ENCODE peak calls at places on chromosomes 7 and 10, in eight cellular contexts. One of them, this sample, is unnamed.
A peak's percentile ranks its signal among the peaks of the same experiment; 100 is the strongest.

GRCh38 chr7:122766593-122766992 is 63.9 kb upstream of the RNF148 start:
- DNase-seq in stomach: no peak
- DNase-seq in ovary: no peak
- DNase-seq in transverse colon: no peak
- DNase-seq in A549: no peak
- DNase-seq in tibial nerve: no peak
- DNase-seq in GM12878: no peak
- DNase-seq in upper lobe of left lung: no peak
- DNase-seq in this sample: no peak

GRCh38 chr7:10790910-10791309 is 182.8 kb upstream of the PHF14 start:
- DNase-seq in stomach: no peak
- DNase-seq in ovary: no peak
- DNase-seq in transverse colon: no peak
- DNase-seq in A549: no peak
- DNase-seq in tibial nerve: no peak
- DNase-seq in GM12878: no peak
- DNase-seq in upper lobe of left lung: no peak
- DNase-seq in this sample: no peak

GRCh38 chr10:122419890-122420623 is 34.4 kb upstream of the ARMS2 start:
- DNase-seq in stomach: no peak
- DNase-seq in ovary: no peak
- DNase-seq in transverse colon: no peak
- DNase-seq in A549: no peak
- DNase-seq in tibial nerve: no peak
- DNase-seq in GM12878: no peak
- DNase-seq in upper lobe of left lung: no peak
- DNase-seq in this sample: no peak

GRCh38 chr7:113880467-113881040 is 38.3 kb downstream of the PPP1R3A start:
- DNase-seq in stomach: no peak
- DNase-seq in ovary: no peak
- DNase-seq in transverse colon: no peak
- DNase-seq in A549: no peak
- DNase-seq in tibial nerve: no peak
- DNase-seq in GM12878: no peak
- DNase-seq in upper lobe of left lung: no peak
- DNase-seq in this sample: no peak

GRCh38 chr10:77550378-77550777 is 87.2 kb downstream of the KCNMA1 start:
- DNase-seq in stomach: no peak
- DNase-seq in ovary: no peak
- DNase-seq in transverse colon: no peak
- DNase-seq in A549: no peak
- DNase-seq in tibial nerve: no peak
- DNase-seq in GM12878: no peak
- DNase-seq in upper lobe of left lung: no peak
- DNase-seq in this sample: no peak

GRCh38 chr10:53122265-53122664 is 349.7 kb upstream of the MBL2 start:
- DNase-seq in stomach: no peak
- DNase-seq in ovary: no peak
- DNase-seq in transverse colon: no peak
- DNase-seq in A549: no peak
- DNase-seq in tibial nerve: no peak
- DNase-seq in GM12878: no peak
- DNase-seq in upper lobe of left lung: no peak
- DNase-seq in this sample: no peak

GRCh38 chr7:77942431-77942830 is 143.9 kb downstream of the PHTF2 start:
- DNase-seq in stomach: no peak
- DNase-seq in ovary: no peak
- DNase-seq in transverse colon: no peak
- DNase-seq in A549: no peak
- DNase-seq in tibial nerve: no peak
- DNase-seq in GM12878: no peak
- DNase-seq in upper lobe of left lung: no peak
- DNase-seq in this sample: no peak

GRCh38 chr10:95330966-95331453 is 40.2 kb upstream of the PDLIM1 start:
- DNase-seq in stomach: no peak
- DNase-seq in ovary: no peak
- DNase-seq in transverse colon: no peak
- DNase-seq in A549: no peak
- DNase-seq in tibial nerve: no peak
- DNase-seq in GM12878: no peak
- DNase-seq in upper lobe of left lung: no peak
- DNase-seq in this sample: no peak

GRCh38 chr10:7424315-7424714 is 13.5 kb upstream of the SFMBT2 start:
- DNase-seq in stomach: no peak
- DNase-seq in ovary: no peak
- DNase-seq in transverse colon: peak; percentile 19
- DNase-seq in A549: no peak
- DNase-seq in tibial nerve: no peak
- DNase-seq in GM12878: no peak
- DNase-seq in upper lobe of left lung: no peak
- DNase-seq in this sample: peak; percentile 58

GRCh38 chr7:101121996-101122932 is 4.6 kb upstream of the SERPINE1 start:
- DNase-seq in stomach: peak; percentile 40
- DNase-seq in ovary: peak; percentile 90
- DNase-seq in transverse colon: peak; percentile 65
- DNase-seq in A549: peak; percentile 89
- DNase-seq in tibial nerve: peak; percentile 69
- DNase-seq in GM12878: no peak
- DNase-seq in upper lobe of left lung: peak; percentile 41
- DNase-seq in this sample: peak; percentile 70

GRCh38 chr10:77943086-77943901 is 16.7 kb upstream of the DLG5 start:
- DNase-seq in stomach: no peak
- DNase-seq in ovary: no peak
- DNase-seq in transverse colon: no peak
- DNase-seq in A549: peak; percentile 54
- DNase-seq in tibial nerve: no peak
- DNase-seq in GM12878: no peak
- DNase-seq in upper lobe of left lung: no peak
- DNase-seq in this sample: no peak

GRCh38 chr10:59362991-59363390 is 642 bp upstream of the FAM13C start:
- DNase-seq in stomach: peak; percentile 50
- DNase-seq in ovary: peak; percentile 82
- DNase-seq in transverse colon: peak; percentile 60
- DNase-seq in A549: no peak
- DNase-seq in tibial nerve: peak; percentile 59
- DNase-seq in GM12878: no peak
- DNase-seq in upper lobe of left lung: peak; percentile 64
- DNase-seq in this sample: peak; percentile 66

GRCh38 chr10:12412671-12413368 is 63.5 kb downstream of the CAMK1D start:
- DNase-seq in stomach: no peak
- DNase-seq in ovary: no peak
- DNase-seq in transverse colon: no peak
- DNase-seq in A549: no peak
- DNase-seq in tibial nerve: no peak
- DNase-seq in GM12878: no peak
- DNase-seq in upper lobe of left lung: no peak
- DNase-seq in this sample: no peak

GRCh38 chr7:141785711-141786552 is 4.1 kb upstream of the TAS2R5 start:
- DNase-seq in stomach: no peak
- DNase-seq in ovary: no peak
- DNase-seq in transverse colon: no peak
- DNase-seq in A549: peak; percentile 39
- DNase-seq in tibial nerve: no peak
- DNase-seq in GM12878: peak; percentile 8
- DNase-seq in upper lobe of left lung: peak; percentile 32
- DNase-seq in this sample: no peak

GRCh38 chr7:139776486-139777303 is 1.1 kb downstream of the HIPK2 start:
- DNase-seq in stomach: no peak
- DNase-seq in ovary: peak; percentile 28
- DNase-seq in transverse colon: peak; percentile 36
- DNase-seq in A549: peak; percentile 52
- DNase-seq in tibial nerve: peak; percentile 31
- DNase-seq in GM12878: peak; percentile 36
- DNase-seq in upper lobe of left lung: peak; percentile 31
- DNase-seq in this sample: no peak

GRCh38 chr7:158740013-158740656 is 35.5 kb upstream of the NCAPG2 start:
- DNase-seq in stomach: peak; percentile 27
- DNase-seq in ovary: peak; percentile 51
- DNase-seq in transverse colon: peak; percentile 17
- DNase-seq in A549: no peak
- DNase-seq in tibial nerve: peak; percentile 5
- DNase-seq in GM12878: no peak
- DNase-seq in upper lobe of left lung: peak; percentile 76
- DNase-seq in this sample: no peak

GRCh38 chr7:99248391-99249067 is 24.1 kb upstream of the MYH16 start:
- DNase-seq in stomach: no peak
- DNase-seq in ovary: no peak
- DNase-seq in transverse colon: no peak
- DNase-seq in A549: no peak
- DNase-seq in tibial nerve: no peak
- DNase-seq in GM12878: no peak
- DNase-seq in upper lobe of left lung: peak; percentile 39
- DNase-seq in this sample: no peak

GRCh38 chr7:27254625-27255024 is 12.0 kb downstream of the EVX1 start:
- DNase-seq in stomach: no peak
- DNase-seq in ovary: no peak
- DNase-seq in transverse colon: no peak
- DNase-seq in A549: no peak
- DNase-seq in tibial nerve: no peak
- DNase-seq in GM12878: no peak
- DNase-seq in upper lobe of left lung: no peak
- DNase-seq in this sample: no peak

GRCh38 chr7:35411331-35411730 is 157.4 kb upstream of the TBX20 start:
- DNase-seq in stomach: no peak
- DNase-seq in ovary: no peak
- DNase-seq in transverse colon: no peak
- DNase-seq in A549: no peak
- DNase-seq in tibial nerve: no peak
- DNase-seq in GM12878: no peak
- DNase-seq in upper lobe of left lung: no peak
- DNase-seq in this sample: no peak

GRCh38 chr7:7883394-7883793 is 85.2 kb upstream of the GLCCI1 start:
- DNase-seq in stomach: no peak
- DNase-seq in ovary: no peak
- DNase-seq in transverse colon: no peak
- DNase-seq in A549: no peak
- DNase-seq in tibial nerve: no peak
- DNase-seq in GM12878: no peak
- DNase-seq in upper lobe of left lung: no peak
- DNase-seq in this sample: no peak

GRCh38 chr10:11533328-11533781 is 78.1 kb downstream of the USP6NL start:
- DNase-seq in stomach: no peak
- DNase-seq in ovary: no peak
- DNase-seq in transverse colon: no peak
- DNase-seq in A549: no peak
- DNase-seq in tibial nerve: no peak
- DNase-seq in GM12878: no peak
- DNase-seq in upper lobe of left lung: no peak
- DNase-seq in this sample: no peak

GRCh38 chr10:14953452-14954000 is 370 bp downstream of the DCLRE1C start:
- DNase-seq in stomach: peak; percentile 51
- DNase-seq in ovary: no peak
- DNase-seq in transverse colon: peak; percentile 61
- DNase-seq in A549: peak; percentile 57
- DNase-seq in tibial nerve: peak; percentile 28
- DNase-seq in GM12878: peak; percentile 40
- DNase-seq in upper lobe of left lung: peak; percentile 59
- DNase-seq in this sample: no peak

DNA sequence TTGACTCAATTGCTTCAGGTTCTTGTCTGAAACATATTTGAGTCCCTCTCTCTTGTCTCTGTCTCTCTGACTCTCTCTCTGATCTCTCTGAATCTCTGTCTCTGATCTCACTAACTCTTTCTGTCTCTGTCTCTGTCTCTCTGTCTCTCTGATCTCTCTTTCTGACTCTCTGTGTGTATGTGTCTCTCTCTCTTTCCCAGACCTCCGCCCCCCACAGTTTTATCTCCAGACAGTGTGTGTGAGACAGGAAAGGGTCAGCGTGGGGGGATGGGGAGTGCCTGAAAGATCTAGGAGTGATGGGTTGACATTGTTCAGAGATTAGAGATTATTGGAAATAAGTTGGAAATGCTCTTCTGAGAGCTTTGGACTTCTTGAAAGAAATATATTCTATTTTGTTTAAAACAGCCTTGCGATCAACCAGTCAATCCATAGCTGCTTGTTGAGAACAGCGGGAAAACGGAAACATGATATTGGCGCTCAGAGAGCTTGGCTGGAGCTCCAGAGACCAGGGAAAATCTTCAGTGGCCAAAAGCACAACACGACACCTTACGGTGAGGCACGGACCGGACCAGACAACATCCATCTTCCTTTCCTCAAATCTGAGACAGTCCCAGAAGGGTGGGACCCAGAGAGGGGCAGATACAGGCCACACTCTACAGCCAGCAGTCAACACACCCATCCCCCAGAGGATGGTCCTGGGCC is 35.5 kb downstream of the CALML3 start:
- DNase-seq in stomach: peak; percentile 5
- DNase-seq in ovary: no peak
- DNase-seq in transverse colon: no peak
- DNase-seq in A549: no peak
- DNase-seq in tibial nerve: no peak
- DNase-seq in GM12878: no peak
- DNase-seq in upper lobe of left lung: peak; percentile 3
- DNase-seq in this sample: no peak
- TF ChIP-seq EP300 in stomach: no peak
- TF ChIP-seq EP300 in ovary: no peak
- TF ChIP-seq EP300 in transverse colon: no peak
- TF ChIP-seq EP300 in A549: no peak
- TF ChIP-seq EP300 in tibial nerve: no peak
- TF ChIP-seq EP300 in GM12878: no peak
- TF ChIP-seq EP300 in upper lobe of left lung: no peak
- TF ChIP-seq EP300 in this sample: no peak

DNA sequence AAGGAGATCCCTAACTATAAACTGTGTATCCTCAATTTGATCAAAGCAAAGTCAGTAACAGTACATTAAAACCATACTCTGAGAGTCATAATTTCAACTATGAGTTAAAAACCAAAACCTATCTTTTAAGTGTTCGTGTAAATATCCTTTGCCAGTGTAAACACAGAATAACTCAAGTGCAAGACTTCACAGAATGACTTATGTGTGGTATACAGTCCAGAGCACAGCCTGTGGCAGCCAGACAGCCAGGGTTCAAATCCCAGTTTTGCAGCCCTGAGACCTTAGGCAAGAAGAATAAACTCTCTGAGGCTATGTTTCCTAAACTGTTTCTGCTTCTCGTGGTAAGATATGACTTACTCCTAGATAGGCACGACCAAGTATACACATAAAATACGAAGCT is 30.4 kb upstream of the NEBL start:
- DNase-seq in stomach: no peak
- DNase-seq in ovary: no peak
- DNase-seq in transverse colon: no peak
- DNase-seq in A549: no peak
- DNase-seq in tibial nerve: no peak
- DNase-seq in GM12878: no peak
- DNase-seq in upper lobe of left lung: no peak
- DNase-seq in this sample: no peak
- TF ChIP-seq EP300 in stomach: no peak
- TF ChIP-seq EP300 in ovary: no peak
- TF ChIP-seq EP300 in transverse colon: no peak
- TF ChIP-seq EP300 in A549: no peak
- TF ChIP-seq EP300 in tibial nerve: no peak
- TF ChIP-seq EP300 in GM12878: no peak
- TF ChIP-seq EP300 in upper lobe of left lung: no peak
- TF ChIP-seq EP300 in this sample: no peak

GRCh38 chr10:72794260-72794659 is 99.3 kb upstream of the OIT3 start:
- DNase-seq in stomach: no peak
- DNase-seq in ovary: no peak
- DNase-seq in transverse colon: no peak
- DNase-seq in A549: no peak
- DNase-seq in tibial nerve: no peak
- DNase-seq in GM12878: no peak
- DNase-seq in upper lobe of left lung: no peak
- DNase-seq in this sample: no peak
- TF ChIP-seq EP300 in stomach: no peak
- TF ChIP-seq EP300 in ovary: no peak
- TF ChIP-seq EP300 in transverse colon: no peak
- TF ChIP-seq EP300 in A549: no peak
- TF ChIP-seq EP300 in tibial nerve: no peak
- TF ChIP-seq EP300 in GM12878: no peak
- TF ChIP-seq EP300 in upper lobe of left lung: no peak
- TF ChIP-seq EP300 in this sample: no peak

GRCh38 chr10:93063977-93064660 is 3.5 kb downstream of the CYP26C1 start:
- DNase-seq in stomach: no peak
- DNase-seq in ovary: no peak
- DNase-seq in transverse colon: no peak
- DNase-seq in A549: no peak
- DNase-seq in tibial nerve: no peak
- DNase-seq in GM12878: no peak
- DNase-seq in upper lobe of left lung: no peak
- DNase-seq in this sample: no peak
- TF ChIP-seq EP300 in stomach: no peak
- TF ChIP-seq EP300 in ovary: no peak
- TF ChIP-seq EP300 in transverse colon: no peak
- TF ChIP-seq EP300 in A549: no peak
- TF ChIP-seq EP300 in tibial nerve: no peak
- TF ChIP-seq EP300 in GM12878: no peak
- TF ChIP-seq EP300 in upper lobe of left lung: no peak
- TF ChIP-seq EP300 in this sample: no peak

This sample was measured in H1.